ENCODE peak calls at places on chromosome 11, in six cellular contexts. G, V, D, W, I and Q are unnamed samples. For H3K4me1, the result is how much of the 10 kb centered on the place peaks cover.

GRCh38 chr11:303359-303758 is 4.0 kb upstream of the IFITM5 start:
- DNase-seq in I (no peak), W (no peak), V (no peak), D (no peak), G (no peak), Q (no peak)

GRCh38 chr11:6437423-6437822 is 3.4 kb downstream of the HPX start:
- DNase-seq in I (no peak), W (no peak), V (no peak), G (no peak), D (no peak), Q (no peak)

GRCh38 chr11:77959434-77959833 is 35.0 kb downstream of the INTS4 start:
- DNase-seq in D (no peak), I (no peak), G (no peak), V (no peak), W (no peak), Q (no peak)

GRCh38 chr11:120314861-120315260 is 10.2 kb upstream of the TLCD5 start:
- DNase-seq in V (no peak), D (no peak), I (no peak), W (no peak), G (no peak), Q (no peak)

GRCh38 chr11:69707156-69707555 is 3.3 kb upstream of the FGF19 start:
- DNase-seq in D (peak), V (no peak), G (no peak), I (no peak), W (no peak), Q (peak)

GRCh38 chr11:83809274-83809673 is 523.1 kb upstream of the CCDC90B start:
- DNase-seq in G (no peak), D (no peak), W (no peak), V (no peak), I (no peak), Q (no peak)

GRCh38 chr11:77547863-77548551 is 41.7 kb upstream of the AQP11 start:
- DNase-seq in D (peak), G (no peak), V (peak), W (no peak), I (peak), Q (peak)

GRCh38 chr11:102666331-102666957 is 39.1 kb downstream of the MMP27 start:
- DNase-seq in V (peak), I (peak), W (no peak), G (no peak), D (peak), Q (peak)

GRCh38 chr11:17439316-17439782 is 37.3 kb downstream of the ABCC8 start:
- DNase-seq in D (peak), W (no peak), V (peak), G (no peak), I (no peak), Q (peak)

GRCh38 chr11:112113539-112114457 is 27.1 kb downstream of the SDHD start:
- DNase-seq in W (no peak), D (no peak), I (no peak), G (no peak), V (no peak), Q (peak)

GRCh38 chr11:110160016-110160415 is 66.8 kb downstream of the ZC3H12C start:
- DNase-seq in I (no peak), V (no peak), W (no peak), D (no peak), G (no peak), Q (no peak)

GRCh38 chr11:18727499-18728236 is 1.7 kb upstream of the IGSF22 start:
- DNase-seq in I (peak), V (peak), G (no peak), D (peak), W (no peak), Q (peak)

GRCh38 chr11:13649619-13650018 is 18.8 kb upstream of the FAR1 start:
- DNase-seq in V (no peak), G (no peak), W (no peak), I (no peak), D (no peak), Q (no peak)

GRCh38 chr11:75035911-75036536 is 47.3 kb downstream of the NEU3 start:
- DNase-seq in G (no peak), D (peak), V (no peak), W (no peak), I (peak), Q (peak)

GRCh38 chr11:48028909-48029685 is 48.7 kb downstream of the PTPRJ start:
- DNase-seq in G (no peak), V (no peak), D (no peak), W (no peak), I (no peak), Q (peak)

GRCh38 chr11:70504246-70505020 is 106.1 kb downstream of the CTTN start:
- DNase-seq in V (no peak), G (no peak), D (no peak), W (no peak), I (no peak), Q (no peak)

GRCh38 chr11:132898676-132899075 is 633.6 kb downstream of the OPCML start:
- DNase-seq in D (no peak), W (no peak), G (no peak), V (no peak), I (no peak), Q (no peak)

DNA sequence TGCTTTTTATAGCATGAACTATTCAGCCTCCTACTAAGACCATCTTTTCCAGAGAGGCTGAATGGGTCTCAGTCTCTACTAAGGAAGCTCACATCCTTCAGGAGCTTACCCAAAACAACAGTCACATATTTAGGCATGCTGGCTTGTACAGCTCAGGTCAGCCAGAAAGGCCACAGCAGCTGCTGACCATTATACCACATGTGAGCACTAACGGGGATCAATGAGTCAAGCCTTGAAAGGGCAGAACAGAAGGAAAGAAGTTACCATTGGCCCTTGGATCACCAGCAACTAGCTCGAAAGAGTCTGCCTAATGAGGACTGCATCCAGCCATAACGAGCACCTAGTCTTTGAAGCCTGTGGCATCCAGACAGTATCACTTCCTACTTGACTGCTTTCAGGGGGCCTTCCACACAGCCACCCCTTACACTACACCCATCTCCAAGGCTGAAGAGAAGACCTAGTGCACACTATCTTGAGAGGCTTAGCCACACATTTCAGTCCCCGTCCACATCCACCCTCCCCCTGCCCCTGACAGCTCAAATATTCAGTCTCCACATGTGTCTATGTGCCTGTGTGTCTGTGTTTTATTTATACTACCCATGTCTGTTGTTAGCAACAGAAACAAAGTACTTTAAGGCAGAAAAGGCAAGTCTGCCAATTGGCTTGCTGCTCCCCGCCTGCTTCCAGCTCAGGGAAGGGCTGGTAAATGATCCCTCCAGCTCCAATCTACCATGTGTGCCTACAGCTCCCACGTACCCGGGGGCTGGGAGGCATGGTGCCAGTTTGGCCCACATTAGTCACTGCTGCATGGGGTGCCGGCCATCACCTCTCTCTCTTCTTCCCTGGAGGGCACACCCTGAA is 95.5 kb downstream of the RPL27A start:
- DNase-seq in I (peak), V (no peak), W (no peak), G (no peak), D (peak), Q (no peak)
- H3K27ac ChIP-seq in I (peak), V (no peak), W (peak), G (peak), D (no peak), Q (peak)

GRCh38 chr11:64791781-64792291 is 11.2 kb downstream of the MAP4K2 start:
- DNase-seq in W (no peak), V (no peak), I (no peak), G (no peak), D (no peak), Q (no peak)
- H3K4me1 ChIP-seq in W (under half), V (under half), I (under half), G (under half), D (under half), Q (under half)

DNA sequence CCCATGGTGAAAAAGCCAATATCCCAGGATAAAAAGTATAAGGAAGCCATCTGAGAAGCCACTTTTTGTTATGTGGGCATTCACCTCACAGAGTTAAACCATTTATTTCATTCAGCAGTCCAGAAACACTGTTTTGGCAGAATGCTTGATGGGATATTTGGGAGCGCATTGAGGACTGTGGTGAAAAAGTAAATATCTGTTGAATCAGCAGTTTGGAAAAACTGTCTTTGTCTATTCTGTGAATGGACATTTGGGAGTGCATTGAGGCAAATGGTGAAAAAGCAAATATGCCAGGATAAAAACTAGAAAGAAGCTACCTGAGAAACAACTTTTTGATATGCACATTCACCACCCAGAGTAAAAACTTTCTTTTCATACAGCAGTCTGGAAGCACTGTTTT is 276.2 kb upstream of the TRIM48 start:
- DNase-seq in I (no peak), W (no peak), V (no peak), D (no peak), G (no peak), Q (no peak)
- H3K27ac ChIP-seq in I (no peak), W (no peak), V (no peak), D (no peak), G (no peak), Q (no peak)

DNA sequence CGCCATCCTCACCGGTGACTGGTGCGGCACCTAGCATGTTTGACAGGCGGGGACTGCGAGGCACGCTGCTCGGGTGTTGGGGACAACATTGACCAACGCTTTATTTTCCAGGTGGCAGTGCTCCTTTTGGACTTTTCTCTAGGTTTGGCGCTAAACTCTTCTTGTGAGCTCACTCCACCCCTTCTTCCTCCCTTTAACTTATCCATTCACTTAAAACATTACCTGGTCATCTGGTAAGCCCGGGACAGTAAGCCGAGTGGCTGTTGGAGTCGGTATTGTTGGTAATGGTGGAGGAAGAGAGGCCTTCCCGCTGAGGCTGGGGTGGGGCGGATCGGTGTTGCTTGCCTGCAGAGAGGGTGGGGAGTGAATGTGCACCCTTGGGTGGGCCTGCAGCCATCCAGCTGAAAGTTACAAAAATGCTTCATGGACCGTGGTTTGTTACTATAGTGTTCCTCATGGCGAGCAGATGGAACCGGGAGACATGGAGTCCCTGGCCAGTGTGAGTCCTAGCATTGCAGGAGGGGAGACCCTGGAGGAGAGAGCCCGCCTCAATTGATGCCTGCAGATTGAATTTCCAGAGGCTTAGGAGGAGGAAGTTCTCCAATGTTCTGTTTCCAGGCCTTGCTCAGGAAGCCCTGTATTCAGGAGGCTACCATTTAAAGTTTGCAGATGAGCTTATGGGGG is 1.1 kb downstream of the NEAT1 start:
- DNase-seq in V (no peak), G (no peak), I (peak), W (peak), D (peak), Q (no peak)
- H3K4me1 ChIP-seq in V (under half), G (under half), I (under half), W (under half), D (under half), Q (under half)

DNA sequence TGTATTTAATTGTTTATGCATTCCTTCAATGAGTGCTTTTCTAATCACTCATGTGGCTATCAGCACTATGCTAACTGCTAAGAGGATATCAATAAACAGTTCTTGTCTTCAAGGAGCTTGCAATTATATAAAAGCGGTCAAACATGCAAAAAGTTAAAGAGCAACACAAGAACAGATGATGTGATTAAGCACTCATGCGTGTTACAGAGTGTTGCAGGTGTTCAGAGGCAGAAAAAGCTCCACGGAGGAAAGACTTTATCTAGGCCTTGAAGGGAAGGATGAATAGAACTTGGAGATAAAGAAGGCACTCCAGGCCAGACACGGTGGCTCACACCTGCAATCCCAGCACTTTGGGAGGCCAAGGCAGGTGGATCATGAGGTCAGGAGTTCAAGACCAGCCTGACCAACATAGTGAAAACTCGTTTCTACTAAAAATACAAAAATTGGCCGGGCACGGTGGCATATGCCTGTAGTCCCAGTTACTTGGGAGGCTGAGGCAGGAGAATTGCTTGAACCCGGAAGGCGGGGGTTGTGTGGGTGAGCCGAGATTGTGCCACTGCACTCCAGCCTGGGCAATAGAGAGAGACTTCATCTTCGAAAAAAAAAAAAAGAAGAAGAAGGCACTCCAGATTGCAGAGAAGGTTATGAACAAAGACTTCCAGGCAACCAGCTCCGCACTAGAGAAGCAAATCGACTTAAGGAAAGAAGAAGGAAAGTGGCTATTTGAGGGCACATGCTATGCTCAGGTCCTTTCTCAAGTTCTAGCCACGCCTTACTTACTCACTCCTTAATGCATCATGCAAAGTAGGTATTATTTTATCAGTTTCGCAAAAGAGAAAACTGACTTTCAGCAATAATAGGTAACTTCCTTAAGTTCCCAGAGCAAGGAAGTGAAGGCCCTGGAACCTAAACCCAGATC is 13.8 kb downstream of the CD3E start:
- DNase-seq in W (no peak), V (no peak), G (no peak), I (no peak), D (no peak), Q (no peak)
- H3K27ac ChIP-seq in W (no peak), V (no peak), G (no peak), I (no peak), D (no peak), Q (no peak)

DNA sequence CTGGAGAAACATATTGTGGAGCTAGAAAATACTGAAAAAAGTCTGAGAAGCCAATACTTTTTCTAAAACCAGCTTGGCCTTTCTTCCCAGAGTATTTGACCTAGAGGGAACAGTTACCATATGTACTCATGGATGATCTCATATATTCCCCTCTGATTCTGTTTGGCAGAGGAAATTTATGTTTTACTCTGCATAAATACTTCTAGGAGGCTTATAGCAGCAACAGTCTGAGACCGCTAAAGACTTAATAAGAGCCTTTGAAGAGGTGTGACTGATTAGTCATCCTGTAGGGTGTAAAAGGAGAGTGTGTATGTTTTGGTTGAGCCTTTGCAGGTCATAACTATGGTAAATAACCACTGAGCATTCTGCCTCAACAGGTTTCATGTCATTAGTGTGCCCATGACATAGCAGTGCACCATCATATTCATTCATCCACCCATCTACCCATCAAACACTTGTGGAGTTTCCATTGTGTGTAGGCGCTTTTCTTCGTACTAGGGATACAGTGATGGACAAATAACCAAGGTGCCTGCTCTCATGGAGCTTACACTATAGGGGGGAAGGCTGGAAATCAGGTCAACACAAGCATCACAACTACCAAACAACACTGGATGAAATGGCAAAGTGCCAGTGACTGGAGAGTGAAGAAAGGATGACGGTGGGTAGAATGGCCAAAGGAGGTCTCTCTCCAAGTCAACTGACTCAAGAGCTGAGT is 44.5 kb downstream of the TRAF6 start:
- DNase-seq in D (no peak), W (no peak), I (no peak), G (no peak), V (no peak), Q (no peak)
- H3K4me1 ChIP-seq in D (under half), W (under half), I (under half), G (under half), V (under half), Q (under half)

DNA sequence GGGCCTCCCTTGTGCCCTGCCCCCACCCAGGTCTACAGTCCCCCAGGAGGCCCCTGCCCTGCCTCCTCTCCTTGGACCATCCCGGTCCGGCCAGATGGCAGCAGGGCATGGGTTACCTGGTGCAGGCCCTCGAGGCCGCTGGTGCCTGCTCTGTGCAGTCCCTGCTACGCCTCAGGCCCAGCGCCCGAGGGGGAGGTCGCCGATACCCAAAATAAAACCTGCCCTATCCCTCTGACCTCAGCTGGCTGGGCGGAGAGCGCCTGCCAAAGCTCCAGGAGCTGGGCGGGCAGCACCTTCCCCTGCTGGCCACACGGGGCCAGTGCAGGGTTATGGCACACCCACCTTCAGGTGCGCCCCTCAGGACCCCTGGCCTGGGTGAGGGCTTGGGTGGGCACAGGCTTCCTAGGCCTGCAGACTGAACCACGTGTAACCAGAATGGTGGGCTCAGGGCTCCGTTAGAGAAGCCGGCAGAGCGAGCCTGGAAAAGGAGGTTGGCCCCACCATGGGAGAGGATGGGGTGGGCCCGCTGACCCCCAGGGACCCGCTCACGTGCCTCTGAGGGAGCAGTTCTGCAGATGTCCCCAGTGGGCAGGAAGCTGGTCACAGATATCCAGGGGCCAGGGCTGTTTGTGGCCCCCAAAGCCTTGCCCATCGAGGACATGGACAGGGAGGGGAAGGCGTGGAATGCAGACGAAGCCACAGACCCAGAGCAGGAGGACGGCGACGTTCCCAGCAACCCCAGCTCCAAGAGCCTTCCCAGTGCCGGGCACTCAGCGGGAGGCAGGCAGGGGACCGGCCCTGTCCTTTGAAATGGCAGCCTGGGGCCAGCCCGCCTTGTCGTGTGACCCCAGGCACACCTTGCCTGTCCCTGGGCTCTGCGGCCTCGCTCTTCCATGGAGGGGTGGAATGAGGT is 1.7 kb upstream of the TNNT3 start:
- DNase-seq in I (no peak), W (no peak), D (peak), V (no peak), G (peak), Q (no peak)
- H3K27ac ChIP-seq in I (no peak), W (no peak), D (no peak), V (no peak), G (peak), Q (no peak)

DNA sequence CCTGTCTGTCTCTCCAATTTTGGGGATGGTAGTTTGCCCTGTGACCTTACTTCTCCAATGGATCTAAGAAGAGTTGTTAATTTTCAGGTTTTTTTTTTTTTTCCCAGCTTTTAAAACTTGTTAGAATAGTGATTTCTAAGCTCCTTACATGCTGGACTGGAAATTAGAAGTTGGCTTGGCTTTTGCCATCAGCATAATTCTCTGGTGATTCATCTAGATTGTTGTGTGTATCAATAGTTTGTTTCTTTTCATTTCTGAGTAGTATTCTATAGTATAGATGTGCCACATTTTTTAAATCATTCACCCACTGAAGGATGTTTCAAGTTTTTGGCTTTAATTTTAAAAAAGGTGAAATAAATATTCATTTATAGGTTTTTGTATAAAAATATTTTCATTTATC is 51.4 kb downstream of the ADAMTS15 start:
- DNase-seq in I (no peak), G (no peak), W (no peak), D (no peak), V (no peak), Q (no peak)
- H3K4me1 ChIP-seq in I (under half), G (under half), W (under half), D (under half), V (under half), Q (under half)